ENCODE peak calls at places on chromosome 17, in six cellular contexts. C is neural progenitor cell; N is upper lobe of left lung; R is CD4-positive, alpha-beta T cell; Y is left ventricle myocardium inferior; M is stomach. F is an unnamed sample.

GRCh38 chr17:74152591-74153455 is 50.7 kb upstream of the RPL38 start:
- DNase-seq in C (no peak), N (no peak), R (no peak), Y (no peak), M (no peak), F (peak)

GRCh38 chr17:78875738-78876597 is 27.0 kb downstream of the CEP295NL start:
- DNase-seq in C (no peak), N (peak), R (no peak), Y (no peak), M (no peak), F (no peak)

GRCh38 chr17:29291163-29291752 is 2.7 kb downstream of the NUFIP2 start:
- DNase-seq in C (peak), N (no peak), R (no peak), Y (no peak), M (no peak), F (no peak)

GRCh38 chr17:52025231-52025630 is 133.3 kb downstream of the CA10 start:
- DNase-seq in C (no peak), N (no peak), R (no peak), Y (no peak), M (no peak), F (no peak)

GRCh38 chr17:16215965-16216316 is 607 bp upstream of the NCOR1 start:
- DNase-seq in C (no peak), N (peak), R (peak), Y (no peak), M (no peak), F (no peak)

GRCh38 chr17:33973491-33973890 is 281.6 kb upstream of the CCL2 start:
- DNase-seq in C (no peak), N (no peak), R (no peak), Y (no peak), M (peak), F (no peak)

GRCh38 chr17:7340179-7340578 is 3.9 kb downstream of the ACAP1 start:
- DNase-seq in C (no peak), N (no peak), R (no peak), Y (no peak), M (no peak), F (no peak)

GRCh38 chr17:52653014-52653413 is 494.5 kb upstream of the CA10 start:
- DNase-seq in C (no peak), N (no peak), R (no peak), Y (no peak), M (no peak), F (no peak)

GRCh38 chr17:2375406-2375805 is 25.5 kb downstream of the MNT start:
- DNase-seq in C (no peak), N (no peak), R (no peak), Y (no peak), M (no peak), F (no peak)

GRCh38 chr17:20246692-20247091 is 220.6 kb downstream of the LGALS9B start:
- DNase-seq in C (no peak), N (no peak), R (no peak), Y (no peak), M (no peak), F (no peak)

GRCh38 chr17:78889525-78889924 is 13.5 kb downstream of the CEP295NL start:
- DNase-seq in C (no peak), N (peak), R (no peak), Y (no peak), M (no peak), F (no peak)

GRCh38 chr17:27797390-27798091 is 2.8 kb downstream of the NOS2 start:
- DNase-seq in C (no peak), N (no peak), R (no peak), Y (no peak), M (no peak), F (no peak)

GRCh38 chr17:47789611-47790520 is 31.7 kb downstream of the OSBPL7 start:
- DNase-seq in C (peak), N (peak), R (peak), Y (peak), M (peak), F (peak)

GRCh38 chr17:10657866-10658265 is 757 bp upstream of the MYH3 start:
- DNase-seq in C (no peak), N (no peak), R (no peak), Y (no peak), M (no peak), F (no peak)

GRCh38 chr17:83018658-83019193 is 60.7 kb upstream of the METRNL start:
- DNase-seq in C (no peak), N (no peak), R (no peak), Y (no peak), M (no peak), F (no peak)

GRCh38 chr17:59439261-59439660 is 107.8 kb downstream of the YPEL2 start:
- DNase-seq in C (no peak), N (no peak), R (no peak), Y (no peak), M (no peak), F (no peak)

GRCh38 chr17:68346448-68346847 is 55.2 kb downstream of the ARSG start:
- DNase-seq in C (peak), N (peak), R (peak), Y (peak), M (peak), F (no peak)

GRCh38 chr17:73560661-73561060 is 83.6 kb downstream of the SDK2 start:
- DNase-seq in C (peak), N (no peak), R (no peak), Y (no peak), M (no peak), F (no peak)

GRCh38 chr17:31510273-31511175 is 119.0 kb downstream of the RAB11FIP4 start:
- DNase-seq in C (no peak), N (no peak), R (no peak), Y (peak), M (no peak), F (no peak)

GRCh38 chr17:4548721-4549531 is 6.3 kb downstream of the MYBBP1A start:
- DNase-seq in C (no peak), N (no peak), R (no peak), Y (no peak), M (no peak), F (no peak)

GRCh38 chr17:951388-952132 is 28.0 kb downstream of the NXN start:
- DNase-seq in C (peak), N (no peak), R (no peak), Y (no peak), M (no peak), F (peak)

GRCh38 chr17:31533546-31534155 is 142.2 kb downstream of the RAB11FIP4 start:
- DNase-seq in C (peak), N (no peak), R (no peak), Y (no peak), M (peak), F (no peak)

GRCh38 chr17:13594762-13595697 is 6.7 kb downstream of the HS3ST3A1 start:
- DNase-seq in C (peak), N (peak), R (peak), Y (peak), M (peak), F (no peak)

GRCh38 chr17:50863221-50863843 is 2.8 kb downstream of the TOB1 start:
- DNase-seq in C (peak), N (peak), R (peak), Y (no peak), M (peak), F (no peak)

GRCh38 chr17:67693811-67694210 is 23.9 kb upstream of the NOL11 start:
- DNase-seq in C (no peak), N (no peak), R (no peak), Y (no peak), M (no peak), F (no peak)

GRCh38 chr17:3167574-3167973 is 29.7 kb upstream of the OR1A2 start:
- DNase-seq in C (no peak), N (no peak), R (no peak), Y (no peak), M (no peak), F (no peak)

GRCh38 chr17:59753522-59754467 is 46.3 kb downstream of the VMP1 start:
- DNase-seq in C (peak), N (no peak), R (no peak), Y (no peak), M (no peak), F (no peak)

GRCh38 chr17:56577810-56578209 is 15.7 kb upstream of the NOG start:
- DNase-seq in C (peak), N (no peak), R (no peak), Y (peak), M (no peak), F (no peak)

GRCh38 chr17:63150466-63150865 is 184.4 kb downstream of the TANC2 start:
- DNase-seq in C (no peak), N (no peak), R (no peak), Y (no peak), M (no peak), F (no peak)

GRCh38 chr17:12062249-12062648 is 41.6 kb downstream of the MAP2K4 start:
- DNase-seq in C (no peak), N (no peak), R (no peak), Y (no peak), M (no peak), F (no peak)

GRCh38 chr17:61943117-61943516 is 15.3 kb upstream of the INTS2 start:
- DNase-seq in C (no peak), N (no peak), R (no peak), Y (no peak), M (no peak), F (no peak)

GRCh38 chr17:34318474-34318873 is 761 bp upstream of the CCL8 start:
- DNase-seq in C (peak), N (no peak), R (no peak), Y (no peak), M (no peak), F (no peak)

GRCh38 chr17:50934672-50935200 is 68.6 kb upstream of the TOB1 start:
- DNase-seq in C (no peak), N (no peak), R (no peak), Y (no peak), M (no peak), F (no peak)

GRCh38 chr17:40065041-40065770 is 2.4 kb downstream of the THRA start:
- DNase-seq in C (peak), N (no peak), R (no peak), Y (peak), M (no peak), F (no peak)
- H3K27ac ChIP-seq in C (no peak), N (peak), R (peak), Y (peak), M (peak), F (peak)

DNA sequence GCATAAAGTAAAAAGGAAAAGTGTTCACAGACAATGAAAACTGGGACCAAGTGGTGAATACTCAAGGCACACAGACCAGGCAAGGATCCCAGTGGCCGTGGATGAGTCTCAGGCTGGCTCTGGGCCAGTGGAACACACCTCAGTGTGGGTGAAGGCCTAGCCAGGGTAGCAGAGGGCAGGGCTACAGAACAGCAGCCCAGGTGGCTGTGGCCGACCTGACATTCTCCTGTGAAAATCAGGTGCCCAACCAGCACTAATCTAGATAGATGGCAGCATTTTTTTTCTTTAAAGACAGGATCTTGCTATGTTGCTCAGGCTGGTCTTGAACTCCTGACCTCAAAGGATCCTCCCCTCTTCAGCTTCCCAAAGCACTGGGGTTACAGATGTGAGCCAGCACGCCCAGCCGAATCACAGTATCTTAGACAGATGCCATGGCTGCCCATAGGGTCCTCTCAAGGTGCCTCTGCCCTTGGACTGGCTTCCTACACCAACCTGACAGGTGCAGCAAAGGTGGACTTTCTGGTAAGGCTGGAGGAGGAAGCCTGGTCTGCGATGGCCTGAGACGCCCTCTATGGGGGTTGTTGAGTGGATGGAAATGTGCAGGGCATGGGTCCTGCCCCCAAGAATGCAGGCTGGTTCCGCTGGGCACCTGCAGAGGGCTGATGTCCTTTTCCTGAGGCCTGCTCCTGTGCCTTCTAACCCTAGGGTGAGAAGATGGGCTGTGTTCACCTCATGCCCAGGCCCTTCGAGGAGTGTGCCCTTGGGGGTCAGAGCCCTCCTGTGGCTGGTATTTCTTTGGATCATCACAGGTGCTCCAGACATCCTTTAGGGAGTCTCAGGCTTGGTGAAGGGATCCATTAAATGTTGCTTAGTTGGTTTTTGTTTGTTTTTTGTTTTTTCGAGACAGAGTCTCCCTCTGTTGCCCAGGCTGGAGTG is 3.8 kb upstream of the P4HB start:
- DNase-seq in C (no peak), N (no peak), R (no peak), Y (no peak), M (no peak), F (no peak)
- H3K27ac ChIP-seq in C (no peak), N (no peak), R (no peak), Y (peak), M (peak), F (no peak)

GRCh38 chr17:41915566-41915965 is 3.2 kb downstream of the ACLY start:
- DNase-seq in C (no peak), N (peak), R (no peak), Y (no peak), M (no peak), F (no peak)
- H3K27ac ChIP-seq in C (peak), N (no peak), R (no peak), Y (no peak), M (no peak), F (no peak)

GRCh38 chr17:41512789-41513547 is 5.7 kb downstream of the KRT15 start:
- DNase-seq in C (no peak), N (no peak), R (no peak), Y (no peak), M (no peak), F (no peak)

GRCh38 chr17:41518789-41519449 is at the start of gene KRT15:
- DNase-seq in C (no peak), N (no peak), R (no peak), Y (no peak), M (no peak), F (no peak)

GRCh38 chr17:41518031-41518430 is 659 bp downstream of the KRT15 start:
- DNase-seq in C (no peak), N (no peak), R (no peak), Y (no peak), M (no peak), F (no peak)

GRCh38 chr17:41516828-41517283 is 1.8 kb downstream of the KRT15 start:
- DNase-seq in C (no peak), N (peak), R (no peak), Y (no peak), M (no peak), F (no peak)

DNA sequence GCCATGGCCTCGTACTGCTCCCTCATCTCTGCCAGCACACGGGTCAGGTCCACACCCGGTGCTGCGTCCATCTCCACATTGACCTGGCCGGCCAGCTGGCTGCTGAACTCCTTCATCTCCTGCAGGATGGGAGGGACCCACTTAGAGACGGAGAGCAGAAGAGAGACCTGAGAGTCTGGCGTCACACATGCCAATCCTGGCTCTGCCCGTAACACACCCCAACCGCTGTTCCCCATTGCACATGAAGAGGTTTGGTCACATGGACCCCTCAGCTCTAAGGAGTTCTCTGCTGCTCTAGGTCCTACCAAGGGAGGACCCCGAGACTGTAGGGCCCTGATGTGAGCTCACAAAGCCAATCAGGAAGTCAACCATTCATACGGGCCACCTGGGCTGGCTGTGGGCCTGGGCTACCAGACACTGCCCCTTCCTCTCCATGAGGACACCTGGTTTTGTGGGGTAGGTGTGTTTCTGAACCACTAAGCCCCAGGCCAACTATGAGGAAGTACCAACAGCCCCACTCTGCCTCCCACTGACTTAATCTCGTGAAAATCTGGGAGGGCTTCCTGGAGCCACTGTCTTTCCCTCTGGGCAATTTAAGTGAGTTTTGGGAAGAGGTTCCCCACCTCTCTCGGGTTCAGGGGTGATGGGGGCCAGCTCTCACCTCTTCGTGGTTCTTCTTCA is 2.4 kb downstream of the KRT15 start:
- DNase-seq in C (no peak), N (peak), R (no peak), Y (no peak), M (no peak), F (no peak)
- H3K27ac ChIP-seq in C (no peak), N (no peak), R (no peak), Y (no peak), M (no peak), F (no peak)

GRCh38 chr17:49360796-49361128 is 1.3 kb downstream of the ZNF652 start:
- DNase-seq in C (peak), N (peak), R (no peak), Y (no peak), M (no peak), F (no peak)
- H3K27ac ChIP-seq in C (no peak), N (peak), R (peak), Y (peak), M (peak), F (no peak)

DNA sequence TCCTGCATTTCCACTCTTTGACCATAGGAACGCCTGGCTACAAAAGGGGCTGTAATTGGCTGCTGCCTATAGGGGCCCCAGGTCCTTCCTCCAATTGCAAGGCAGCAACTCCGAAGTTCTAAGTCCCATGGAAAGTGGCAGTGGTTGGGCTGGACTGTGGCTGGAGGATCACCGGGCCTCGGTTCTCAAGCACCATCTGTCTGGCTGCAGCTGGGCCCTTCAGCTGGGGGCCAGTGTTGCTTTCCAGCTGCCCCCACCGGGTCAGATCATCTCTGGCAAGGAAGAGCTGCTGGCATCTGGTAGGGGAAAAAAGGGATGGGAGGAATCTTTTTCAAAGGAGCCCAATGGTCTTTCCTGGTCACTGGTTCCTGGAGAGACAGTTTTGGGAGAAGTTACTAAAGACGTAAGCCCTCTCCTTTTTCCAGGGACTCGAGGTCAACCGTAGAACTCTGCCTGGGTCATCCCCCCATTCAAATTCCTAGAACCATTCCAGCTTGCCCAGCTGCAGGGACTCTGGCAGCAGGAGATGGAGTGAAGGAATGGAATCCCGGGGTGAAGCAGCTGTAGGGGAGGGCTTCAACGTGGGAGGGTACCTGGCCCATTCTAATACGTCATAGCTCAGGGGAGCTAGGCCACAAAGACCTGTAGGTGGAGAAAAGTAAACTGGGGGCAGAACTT is 13.3 kb upstream of the MRPS23 start:
- DNase-seq in C (no peak), N (no peak), R (no peak), Y (no peak), M (no peak), F (no peak)
- H3K27ac ChIP-seq in C (no peak), N (peak), R (no peak), Y (peak), M (peak), F (peak)

GRCh38 chr17:44039829-44040635 is 25.3 kb upstream of the TMEM101 start:
- DNase-seq in C (no peak), N (no peak), R (no peak), Y (no peak), M (no peak), F (no peak)

GRCh38 chr17:44044092-44044491 is 22.4 kb downstream of the LSM12 start:
- DNase-seq in C (no peak), N (no peak), R (no peak), Y (no peak), M (no peak), F (no peak)

GRCh38 chr17:44043326-44043725 is 23.1 kb downstream of the LSM12 start:
- DNase-seq in C (no peak), N (no peak), R (no peak), Y (no peak), M (no peak), F (no peak)

GRCh38 chr17:44033841-44034408 is 19.2 kb upstream of the TMEM101 start:
- DNase-seq in C (no peak), N (no peak), R (no peak), Y (no peak), M (no peak), F (no peak)

DNA sequence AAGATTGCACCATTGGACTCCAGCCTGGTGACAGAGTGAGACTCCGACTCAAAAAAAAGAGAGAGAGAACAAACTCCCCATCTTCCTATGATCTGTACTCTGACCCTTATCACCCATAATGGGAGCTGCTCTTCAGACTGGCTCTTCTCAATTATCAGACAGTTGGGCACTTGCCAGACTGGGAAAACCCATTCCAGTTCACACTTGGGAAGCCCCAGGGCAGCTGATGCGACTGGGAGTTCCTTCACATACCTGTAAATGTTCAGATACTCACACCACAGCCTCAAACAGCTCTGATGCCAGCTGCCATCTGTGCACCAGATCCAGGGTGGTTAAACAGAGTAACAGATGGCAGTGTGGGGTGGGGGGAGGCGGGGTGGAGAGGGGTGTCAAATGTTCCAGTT is 23.8 kb upstream of the TMEM101 start:
- DNase-seq in C (no peak), N (no peak), R (no peak), Y (no peak), M (no peak), F (no peak)
- H3K27ac ChIP-seq in C (no peak), N (no peak), R (no peak), Y (no peak), M (no peak), F (no peak)

DNA sequence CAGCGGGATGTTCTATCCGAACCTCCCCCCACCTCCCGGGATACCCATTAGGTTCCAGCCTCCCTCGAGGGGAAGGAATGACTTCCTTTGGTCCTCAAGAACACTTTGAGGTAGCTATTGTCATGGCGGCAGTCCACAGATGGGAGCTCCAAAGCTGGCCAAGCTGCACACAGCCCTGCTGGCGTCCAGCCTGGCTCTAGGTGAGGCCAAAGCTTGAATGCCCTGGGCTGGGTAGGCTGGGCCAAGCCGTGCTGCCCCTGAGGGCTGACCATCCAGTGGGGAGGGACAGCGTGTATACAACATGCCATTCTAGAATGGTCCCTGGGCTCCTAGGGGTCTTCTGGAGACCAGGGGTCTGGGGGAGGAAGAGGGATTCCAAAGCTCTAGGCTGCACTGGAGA is 43.5 kb downstream of the PEMT start:
- DNase-seq in C (no peak), N (no peak), R (no peak), Y (peak), M (no peak), F (no peak)
- H3K27ac ChIP-seq in C (no peak), N (no peak), R (no peak), Y (peak), M (no peak), F (no peak)